ENCODE peak calls at places on chromosomes 16 and 17, in four cellular contexts. One of them, this sample, is unnamed.

GRCh38 chr16:65284583-65284982 is 162.7 kb upstream of the CDH11 start:
- DNase-seq in nephron progenitor cell: no peak
- DNase-seq in heart right ventricle: no peak
- DNase-seq in stimulated activated CD8-positive, alpha-beta memory T cell treated with anti-CD3 and anti-CD28 coated beads, Interleukin-7, amount 100 ng/mL, for 1 hour: no peak
- DNase-seq in this sample: no peak

GRCh38 chr17:45749831-45750335 is 34.2 kb upstream of the CRHR1 start:
- DNase-seq in nephron progenitor cell: no peak
- DNase-seq in stimulated activated CD8-positive, alpha-beta memory T cell treated with anti-CD3 and anti-CD28 coated beads, Interleukin-7, amount 100 ng/mL, for 1 hour: no peak
- DNase-seq in heart right ventricle: no peak
- DNase-seq in this sample: no peak

GRCh38 chr16:69444873-69445517 is 20.6 kb downstream of the CYB5B start:
- DNase-seq in stimulated activated CD8-positive, alpha-beta memory T cell treated with anti-CD3 and anti-CD28 coated beads, Interleukin-7, amount 100 ng/mL, for 1 hour: no peak
- DNase-seq in heart right ventricle: no peak
- DNase-seq in nephron progenitor cell: no peak
- DNase-seq in this sample: no peak

GRCh38 chr17:62572488-62573469 is 54.7 kb upstream of the MRC2 start:
- DNase-seq in heart right ventricle: no peak
- DNase-seq in nephron progenitor cell: no peak
- DNase-seq in stimulated activated CD8-positive, alpha-beta memory T cell treated with anti-CD3 and anti-CD28 coated beads, Interleukin-7, amount 100 ng/mL, for 1 hour: no peak
- DNase-seq in this sample: no peak

GRCh38 chr17:9107527-9107926 is 86.2 kb downstream of the NTN1 start:
- DNase-seq in nephron progenitor cell: no peak
- DNase-seq in stimulated activated CD8-positive, alpha-beta memory T cell treated with anti-CD3 and anti-CD28 coated beads, Interleukin-7, amount 100 ng/mL, for 1 hour: no peak
- DNase-seq in heart right ventricle: no peak
- DNase-seq in this sample: peak; percentile 1

GRCh38 chr17:65261152-65261551 is 124.0 kb downstream of the RGS9 start:
- DNase-seq in heart right ventricle: no peak
- DNase-seq in stimulated activated CD8-positive, alpha-beta memory T cell treated with anti-CD3 and anti-CD28 coated beads, Interleukin-7, amount 100 ng/mL, for 1 hour: no peak
- DNase-seq in nephron progenitor cell: no peak
- DNase-seq in this sample: no peak

GRCh38 chr16:12311887-12312286 is 335.4 kb downstream of the SNX29 start:
- DNase-seq in heart right ventricle: no peak
- DNase-seq in stimulated activated CD8-positive, alpha-beta memory T cell treated with anti-CD3 and anti-CD28 coated beads, Interleukin-7, amount 100 ng/mL, for 1 hour: no peak
- DNase-seq in nephron progenitor cell: no peak
- DNase-seq in this sample: no peak

GRCh38 chr17:11925271-11926021 is 71.8 kb downstream of the ZNF18 start:
- DNase-seq in heart right ventricle: peak; percentile 18
- DNase-seq in stimulated activated CD8-positive, alpha-beta memory T cell treated with anti-CD3 and anti-CD28 coated beads, Interleukin-7, amount 100 ng/mL, for 1 hour: no peak
- DNase-seq in nephron progenitor cell: no peak
- DNase-seq in this sample: no peak

GRCh38 chr16:25171390-25171789 is 45.4 kb upstream of the AQP8 start:
- DNase-seq in nephron progenitor cell: no peak
- DNase-seq in heart right ventricle: no peak
- DNase-seq in stimulated activated CD8-positive, alpha-beta memory T cell treated with anti-CD3 and anti-CD28 coated beads, Interleukin-7, amount 100 ng/mL, for 1 hour: no peak
- DNase-seq in this sample: no peak